ENCODE peak calls at places on chromosomes 13 and 19, in seven cellular contexts. D is brain microvascular endothelial cell, Z is coronary artery, I is tibial nerve, B is DND-41, H is stomach, N is fibroblast of lung. L is an unnamed sample.

GRCh38 chr13:34300559-34300958 is 482.6 kb downstream of the RFC3 start:
- DNase-seq in D (no peak), Z (no peak), I (no peak), B (no peak), H (no peak), N (peak), L (no peak)

GRCh38 chr13:67635754-67636153 is 405.6 kb upstream of the PCDH9 start:
- DNase-seq in D (no peak), Z (no peak), I (no peak), B (no peak), H (no peak), N (peak), L (no peak)

GRCh38 chr19:14889994-14890393 is 4.1 kb upstream of the OR7A17 start:
- DNase-seq in D (no peak), Z (no peak), I (no peak), B (no peak), H (no peak), N (no peak), L (no peak)

GRCh38 chr19:34999498-35000337 is at the start of gene GRAMD1A:
- DNase-seq in D (peak), Z (peak), I (peak), B (peak), H (peak), N (peak), L (peak)

GRCh38 chr19:3503036-3503572 is 2.6 kb upstream of the DOHH start:
- DNase-seq in D (no peak), Z (no peak), I (no peak), B (no peak), H (no peak), N (no peak), L (no peak)

GRCh38 chr19:4722671-4723464 is 774 bp downstream of the DPP9 start:
- DNase-seq in D (peak), Z (peak), I (no peak), B (peak), H (peak), N (peak), L (no peak)

GRCh38 chr19:34141036-34141435 is 31.3 kb upstream of the LSM14A start:
- DNase-seq in D (no peak), Z (no peak), I (no peak), B (no peak), H (no peak), N (no peak), L (no peak)

GRCh38 chr13:38954844-38955243 is 35.8 kb downstream of the STOML3 start:
- DNase-seq in D (no peak), Z (no peak), I (no peak), B (no peak), H (no peak), N (no peak), L (no peak)

GRCh38 chr19:55716531-55716930 is 21.7 kb downstream of the NLRP9 start:
- DNase-seq in D (no peak), Z (no peak), I (no peak), B (no peak), H (no peak), N (no peak), L (no peak)

GRCh38 chr13:99585609-99586008 is 84.3 kb downstream of the TM9SF2 start:
- DNase-seq in D (no peak), Z (no peak), I (no peak), B (no peak), H (no peak), N (no peak), L (no peak)

GRCh38 chr19:12899891-12900518 is 9.0 kb downstream of the GCDH start:
- DNase-seq in D (no peak), Z (no peak), I (no peak), B (no peak), H (no peak), N (no peak), L (no peak)

GRCh38 chr13:111639994-111640393 is 319.6 kb downstream of the TEX29 start:
- DNase-seq in D (no peak), Z (peak), I (no peak), B (no peak), H (no peak), N (no peak), L (no peak)

GRCh38 chr13:99812611-99813010 is 159.0 kb downstream of the ZIC5 start:
- DNase-seq in D (peak), Z (no peak), I (no peak), B (no peak), H (no peak), N (no peak), L (no peak)

GRCh38 chr13:98773921-98774320 is 21.4 kb upstream of the SLC15A1 start:
- DNase-seq in D (no peak), Z (no peak), I (no peak), B (no peak), H (no peak), N (no peak), L (no peak)

GRCh38 chr19:48678201-48678600 is 5.4 kb upstream of the NTN5 start:
- DNase-seq in D (no peak), Z (no peak), I (no peak), B (no peak), H (peak), N (no peak), L (no peak)

DNA sequence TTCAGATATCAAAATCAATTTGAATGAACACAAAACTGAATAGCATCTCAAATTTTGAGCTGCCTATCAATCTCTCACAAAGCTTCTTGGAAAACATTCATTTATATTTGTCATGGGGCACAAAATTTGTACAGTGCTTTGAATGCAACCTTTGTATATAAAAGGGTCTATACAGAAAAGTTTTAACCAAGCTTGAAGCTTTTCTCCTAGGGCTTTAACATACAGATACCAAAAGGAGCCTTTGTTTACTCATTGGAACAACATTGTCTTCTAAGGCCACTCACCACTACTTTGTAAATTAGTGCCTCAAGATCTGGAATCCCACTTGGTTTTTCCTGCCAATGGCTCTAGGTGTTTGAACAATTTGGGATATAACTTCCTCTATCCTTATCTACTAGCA is 21.2 kb downstream of the LNX2 start:
- DNase-seq in D (no peak), Z (no peak), I (no peak), B (no peak), H (no peak), N (no peak), L (no peak)
- H3K27ac ChIP-seq in D (no peak), Z (no peak), I (no peak), B (no peak), H (no peak), N (no peak), L (no peak)

DNA sequence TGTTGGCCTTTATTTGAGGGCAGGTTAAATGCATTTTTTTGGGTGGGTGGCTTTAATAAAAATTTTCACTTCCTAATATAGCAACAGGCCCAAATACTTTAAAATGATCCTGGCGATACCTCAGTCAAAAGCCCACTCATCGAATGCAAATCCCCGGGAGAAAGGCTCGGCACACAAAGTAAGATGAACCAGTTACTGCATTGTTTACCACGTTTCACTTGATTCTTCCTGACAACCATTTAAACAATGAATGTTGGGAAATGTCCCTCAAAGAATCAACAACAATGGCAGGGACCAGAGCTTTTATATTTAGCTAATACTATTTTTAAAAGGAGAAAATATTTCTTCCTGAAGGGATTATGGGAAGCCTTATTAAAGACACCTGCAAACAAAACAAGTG is 187.7 kb downstream of the ABCC4 start:
- DNase-seq in D (no peak), Z (no peak), I (no peak), B (no peak), H (no peak), N (no peak), L (no peak)
- H3K27ac ChIP-seq in D (no peak), Z (no peak), I (no peak), B (no peak), H (no peak), N (no peak), L (no peak)

GRCh38 chr19:9834302-9834725 is 804 bp upstream of the PIN1 start:
- DNase-seq in D (no peak), Z (no peak), I (no peak), B (no peak), H (no peak), N (no peak), L (no peak)
- H3K27ac ChIP-seq in D (no peak), Z (peak), I (peak), B (peak), H (peak), N (peak), L (no peak)

GRCh38 chr19:11010041-11010440 is 49.2 kb downstream of the SMARCA4 start:
- DNase-seq in D (no peak), Z (no peak), I (no peak), B (no peak), H (no peak), N (no peak), L (no peak)
- H3K27ac ChIP-seq in D (no peak), Z (no peak), I (no peak), B (no peak), H (no peak), N (no peak), L (no peak)

GRCh38 chr19:30711296-30711695 is 339.1 kb downstream of the ZNF536 start:
- DNase-seq in D (no peak), Z (no peak), I (no peak), B (no peak), H (no peak), N (no peak), L (no peak)
- H3K27ac ChIP-seq in D (no peak), Z (no peak), I (no peak), B (no peak), H (no peak), N (no peak), L (no peak)

GRCh38 chr19:51396175-51396574 is 5.8 kb upstream of the C19orf84 start:
- DNase-seq in D (no peak), Z (no peak), I (no peak), B (no peak), H (no peak), N (no peak), L (no peak)

GRCh38 chr19:51394045-51394836 is 3.9 kb upstream of the C19orf84 start:
- DNase-seq in D (peak), Z (peak), I (peak), B (peak), H (peak), N (peak), L (peak)

GRCh38 chr19:51402117-51402516 is 11.7 kb upstream of the C19orf84 start:
- DNase-seq in D (no peak), Z (no peak), I (no peak), B (no peak), H (no peak), N (no peak), L (no peak)

GRCh38 chr19:51398096-51398704 is 7.8 kb upstream of the C19orf84 start:
- DNase-seq in D (no peak), Z (no peak), I (no peak), B (no peak), H (no peak), N (peak), L (no peak)
- H3K27ac ChIP-seq in D (no peak), Z (no peak), I (no peak), B (no peak), H (no peak), N (no peak), L (no peak)

GRCh38 chr13:50531917-50532899 is 311.3 kb downstream of the DLEU7 start:
- DNase-seq in D (peak), Z (no peak), I (no peak), B (no peak), H (no peak), N (peak), L (no peak)

GRCh38 chr13:50527612-50528509 is 315.6 kb downstream of the DLEU7 start:
- DNase-seq in D (no peak), Z (no peak), I (no peak), B (peak), H (no peak), N (no peak), L (peak)

GRCh38 chr13:50526771-50527567 is 316.5 kb downstream of the DLEU7 start:
- DNase-seq in D (no peak), Z (no peak), I (no peak), B (peak), H (no peak), N (no peak), L (no peak)

GRCh38 chr13:50524540-50524939 is 319.0 kb downstream of the DLEU7 start:
- DNase-seq in D (no peak), Z (no peak), I (no peak), B (no peak), H (no peak), N (no peak), L (no peak)

GRCh38 chr13:50529154-50529882 is 314.2 kb downstream of the DLEU7 start:
- DNase-seq in D (peak), Z (peak), I (peak), B (peak), H (peak), N (peak), L (peak)
- H3K27ac ChIP-seq in D (peak), Z (peak), I (peak), B (peak), H (peak), N (peak), L (peak)

GRCh38 chr19:1451916-1452801 is 2.2 kb downstream of the APC2 start:
- DNase-seq in D (no peak), Z (no peak), I (no peak), B (no peak), H (no peak), N (no peak), L (no peak)

GRCh38 chr19:1453525-1454371 is 3.8 kb downstream of the APC2 start:
- DNase-seq in D (no peak), Z (no peak), I (peak), B (no peak), H (no peak), N (no peak), L (peak)

GRCh38 chr19:1452802-1453524 is 3.0 kb downstream of the APC2 start:
- DNase-seq in D (no peak), Z (no peak), I (no peak), B (no peak), H (no peak), N (no peak), L (no peak)

GRCh38 chr19:1449467-1450442 is at the start of gene APC2:
- DNase-seq in D (no peak), Z (no peak), I (no peak), B (peak), H (no peak), N (peak), L (no peak)

DNA sequence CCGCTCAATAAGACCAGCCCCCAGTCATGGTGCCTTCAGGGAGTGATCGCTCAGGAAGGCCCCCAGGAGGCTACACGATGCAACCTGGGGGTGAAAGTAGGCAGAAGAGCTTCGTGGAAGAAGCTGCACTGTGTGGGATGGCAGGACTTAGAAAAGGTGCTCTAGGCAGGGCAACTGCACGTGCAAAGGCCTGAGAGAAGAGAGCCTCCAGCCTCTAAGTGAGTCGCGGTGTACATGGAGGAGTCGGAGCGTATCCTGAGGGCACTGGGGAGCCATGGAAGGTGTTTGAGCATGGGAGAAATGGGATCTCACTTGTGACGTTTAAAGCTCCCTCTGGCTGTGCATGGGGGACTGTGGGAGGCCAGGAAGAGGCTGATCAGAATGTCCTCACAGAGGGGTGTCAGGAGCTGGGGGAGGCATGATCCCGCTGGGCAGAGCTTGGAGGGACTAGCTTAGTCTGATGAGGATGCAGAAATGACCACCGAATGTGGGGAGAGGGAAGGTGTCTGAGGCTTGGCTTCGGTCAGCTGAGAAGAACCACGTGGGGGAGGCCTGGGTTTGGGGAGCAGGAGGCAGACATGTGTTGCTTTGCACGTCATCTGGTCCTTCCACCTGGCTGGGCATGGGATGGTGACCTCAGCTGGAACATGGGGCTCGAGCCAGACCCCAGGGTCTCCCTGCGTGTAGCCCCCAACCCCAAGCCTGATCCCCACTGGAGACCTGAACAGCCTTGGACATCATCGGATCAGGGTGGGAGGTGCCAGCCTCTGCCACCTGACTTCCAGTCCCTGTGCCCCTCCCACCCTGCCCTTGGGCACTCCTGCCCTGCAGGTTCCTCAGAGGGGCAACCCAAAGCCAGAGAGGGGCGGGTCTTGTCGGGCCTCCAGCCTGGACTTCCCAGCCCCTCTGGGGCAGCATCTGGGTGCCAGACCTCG is 1.1 kb downstream of the APC2 start:
- DNase-seq in D (no peak), Z (no peak), I (no peak), B (no peak), H (no peak), N (no peak), L (peak)
- H3K27ac ChIP-seq in D (no peak), Z (no peak), I (no peak), B (no peak), H (no peak), N (no peak), L (no peak)

L was measured in left lung.